ENCODE peak calls at places on chromosomes 6 and 20, in nine cellular contexts. P, Z, T, H, R, C, F, Q and E are unnamed samples.

GRCh38 chr20:6735913-6736845 is 31.3 kb upstream of the BMP2 start:
- DNase-seq in R (no peak), C (no peak), Q (no peak), Z (no peak), F (no peak), T (no peak), P (no peak), H (no peak), E (no peak)

GRCh38 chr6:154962751-154963150 is 32.4 kb upstream of the TIAM2 start:
- DNase-seq in H (peak; percentile 88), R (no peak), F (peak; percentile 61), Q (no peak), T (peak; percentile 22), C (no peak), P (no peak), Z (peak; percentile 43), E (no peak)

GRCh38 chr6:49499121-49499520 is 602 bp upstream of the GLYATL3 start:
- DNase-seq in Q (no peak), H (no peak), T (no peak), R (no peak), C (no peak), F (no peak), P (no peak), Z (no peak), E (no peak)

GRCh38 chr20:59421920-59422637 is 121.7 kb downstream of the EDN3 start:
- DNase-seq in T (no peak), H (no peak), P (no peak), C (no peak), R (no peak), F (no peak), Z (no peak), Q (no peak), E (no peak)

GRCh38 chr20:9514461-9515210 is at the start of gene LAMP5:
- DNase-seq in R (no peak), T (no peak), Z (no peak), F (no peak), P (no peak), Q (no peak), C (no peak), H (peak; percentile 65), E (no peak)

GRCh38 chr6:56752009-56752408 is 109.3 kb upstream of the DST start:
- DNase-seq in Z (peak; percentile 62), C (no peak), F (peak; percentile 37), H (no peak), P (no peak), Q (no peak), R (no peak), T (no peak), E (no peak)

GRCh38 chr6:90401933-90402830 is 105.5 kb upstream of the BACH2 start:
- DNase-seq in C (no peak), F (no peak), T (no peak), H (no peak), P (no peak), Z (peak; percentile 55), Q (no peak), R (no peak), E (no peak)

GRCh38 chr6:101000334-101000733 is 119.2 kb upstream of the ASCC3 start:
- DNase-seq in P (no peak), C (no peak), F (no peak), Z (peak; percentile 28), R (no peak), T (no peak), H (no peak), Q (no peak), E (no peak)

GRCh38 chr20:43936371-43936770 is 21.7 kb downstream of the TOX2 start:
- DNase-seq in P (no peak), F (no peak), H (peak; percentile 48), T (no peak), Q (no peak), Z (no peak), C (no peak), R (no peak), E (no peak)

GRCh38 chr6:47238456-47238995 is 71.2 kb downstream of the TNFRSF21 start:
- DNase-seq in T (no peak), Q (no peak), R (no peak), Z (no peak), P (no peak), F (no peak), C (no peak), H (no peak), E (no peak)

GRCh38 chr6:20483902-20484497 is 50.3 kb upstream of the CDKAL1 start:
- DNase-seq in P (no peak), Z (no peak), C (no peak), Q (no peak), H (no peak), R (no peak), T (no peak), F (no peak), E (no peak)

GRCh38 chr6:134080171-134080795 is 27.9 kb upstream of the SLC2A12 start:
- DNase-seq in H (no peak), F (no peak), C (no peak), R (no peak), P (no peak), T (no peak), Z (peak; percentile 21), Q (no peak), E (no peak)

GRCh38 chr6:156840606-156841005 is 63.4 kb downstream of the ARID1B start:
- DNase-seq in Q (no peak), T (no peak), R (no peak), C (no peak), P (no peak), Z (no peak), H (no peak), F (no peak), E (no peak)

GRCh38 chr20:64084209-64085152 is at the start of gene LKAAEAR1:
- DNase-seq in T (no peak), F (no peak), Q (no peak), H (no peak), R (no peak), P (no peak), C (no peak), Z (no peak), E (no peak)

GRCh38 chr6:136901212-136901784 is 20.8 kb upstream of the SLC35D3 start:
- DNase-seq in H (no peak), Z (no peak), R (no peak), Q (no peak), P (no peak), C (no peak), F (no peak), T (no peak), E (no peak)

GRCh38 chr20:11797161-11797560 is 120.5 kb upstream of the BTBD3 start:
- DNase-seq in Z (no peak), Q (no peak), P (no peak), T (no peak), R (no peak), H (no peak), F (no peak), C (no peak), E (no peak)

GRCh38 chr6:6654599-6655575 is 66.4 kb downstream of the LY86 start:
- DNase-seq in T (peak; percentile 37), H (no peak), Q (no peak), Z (peak; percentile 58), R (no peak), P (peak; percentile 34), F (no peak), C (no peak), E (no peak)

GRCh38 chr20:17882834-17883591 is 85.6 kb downstream of the SNX5 start:
- DNase-seq in F (no peak), T (no peak), R (no peak), Q (no peak), H (no peak), C (no peak), Z (no peak), P (no peak), E (no peak)

GRCh38 chr20:40880063-40880715 is 148.4 kb upstream of the TOP1 start:
- DNase-seq in C (peak; percentile 20), R (no peak), Q (no peak), Z (no peak), H (no peak), T (no peak), P (no peak), F (no peak), E (no peak)

GRCh38 chr20:42650345-42650744 is 539.4 kb downstream of the PTPRT start:
- DNase-seq in H (no peak), T (no peak), R (no peak), Z (no peak), Q (no peak), F (no peak), P (no peak), C (no peak), E (no peak)

GRCh38 chr6:143759666-143760065 is 81.9 kb downstream of the PHACTR2 start:
- DNase-seq in H (no peak), P (no peak), Q (no peak), Z (peak; percentile 7), R (no peak), T (no peak), F (no peak), C (no peak), E (no peak)

GRCh38 chr20:13839421-13840092 is 54.7 kb downstream of the NDUFAF5 start:
- DNase-seq in Q (no peak), H (peak; percentile 30), T (no peak), F (peak; percentile 74), R (no peak), P (no peak), C (no peak), Z (peak; percentile 80), E (no peak)